ENCODE peak calls at places on chromosomes 4 and X, in ten cellular contexts. One of them, this sample, is unnamed.

GRCh38 chr4:95409127-95409526 is 139.6 kb downstream of the UNC5C start:
- DNase-seq in glutamatergic neuron: no peak
- DNase-seq in psoas muscle: no peak
- DNase-seq in renal cortical epithelial cell: no peak
- DNase-seq in stimulated activated CD8-positive, alpha-beta memory T cell treated with anti-CD3 and anti-CD28 coated beads, Interleukin-15, amount 100 ng/mL, for 48 hours: no peak
- DNase-seq in MM.1S: no peak
- DNase-seq in activated naive CD8-positive, alpha-beta T cell treated with anti-CD3 and anti-CD28 coated beads, Interleukin-2, amount 50 U/mL, for 16 hours: no peak
- DNase-seq in GM23338: no peak
- DNase-seq in putamen: no peak
- DNase-seq in NCI-H1105 treated with DMSO at 0.1 percent for 48 hours: no peak
- DNase-seq in this sample: peak; percentile 14

GRCh38 chr4:120071192-120071795 is 4.6 kb upstream of the MAD2L1 start:
- DNase-seq in glutamatergic neuron: peak; percentile 19
- DNase-seq in psoas muscle: no peak
- DNase-seq in renal cortical epithelial cell: peak; percentile 68
- DNase-seq in stimulated activated CD8-positive, alpha-beta memory T cell treated with anti-CD3 and anti-CD28 coated beads, Interleukin-15, amount 100 ng/mL, for 48 hours: no peak
- DNase-seq in MM.1S: peak; percentile 74
- DNase-seq in activated naive CD8-positive, alpha-beta T cell treated with anti-CD3 and anti-CD28 coated beads, Interleukin-2, amount 50 U/mL, for 16 hours: no peak
- DNase-seq in GM23338: peak; percentile 64
- DNase-seq in putamen: peak; percentile 65
- DNase-seq in NCI-H1105 treated with DMSO at 0.1 percent for 48 hours: peak; percentile 47
- DNase-seq in this sample: peak; percentile 49

GRCh38 chr4:77349796-77350195 is 192.8 kb downstream of the CCNG2 start:
- DNase-seq in glutamatergic neuron: no peak
- DNase-seq in psoas muscle: no peak
- DNase-seq in renal cortical epithelial cell: no peak
- DNase-seq in stimulated activated CD8-positive, alpha-beta memory T cell treated with anti-CD3 and anti-CD28 coated beads, Interleukin-15, amount 100 ng/mL, for 48 hours: no peak
- DNase-seq in MM.1S: no peak
- DNase-seq in activated naive CD8-positive, alpha-beta T cell treated with anti-CD3 and anti-CD28 coated beads, Interleukin-2, amount 50 U/mL, for 16 hours: no peak
- DNase-seq in GM23338: no peak
- DNase-seq in putamen: no peak
- DNase-seq in NCI-H1105 treated with DMSO at 0.1 percent for 48 hours: no peak
- DNase-seq in this sample: no peak

GRCh38 chr4:120769227-120769626 is 153.3 kb downstream of the PRDM5 start:
- DNase-seq in glutamatergic neuron: no peak
- DNase-seq in psoas muscle: no peak
- DNase-seq in renal cortical epithelial cell: peak; percentile 61
- DNase-seq in stimulated activated CD8-positive, alpha-beta memory T cell treated with anti-CD3 and anti-CD28 coated beads, Interleukin-15, amount 100 ng/mL, for 48 hours: no peak
- DNase-seq in MM.1S: no peak
- DNase-seq in activated naive CD8-positive, alpha-beta T cell treated with anti-CD3 and anti-CD28 coated beads, Interleukin-2, amount 50 U/mL, for 16 hours: no peak
- DNase-seq in GM23338: no peak
- DNase-seq in putamen: no peak
- DNase-seq in NCI-H1105 treated with DMSO at 0.1 percent for 48 hours: no peak
- DNase-seq in this sample: peak; percentile 61

GRCh38 chr4:138910201-138910913 is 105.2 kb upstream of the NOCT start:
- DNase-seq in glutamatergic neuron: no peak
- DNase-seq in psoas muscle: no peak
- DNase-seq in renal cortical epithelial cell: peak; percentile 90
- DNase-seq in stimulated activated CD8-positive, alpha-beta memory T cell treated with anti-CD3 and anti-CD28 coated beads, Interleukin-15, amount 100 ng/mL, for 48 hours: no peak
- DNase-seq in MM.1S: no peak
- DNase-seq in activated naive CD8-positive, alpha-beta T cell treated with anti-CD3 and anti-CD28 coated beads, Interleukin-2, amount 50 U/mL, for 16 hours: no peak
- DNase-seq in GM23338: no peak
- DNase-seq in putamen: no peak
- DNase-seq in NCI-H1105 treated with DMSO at 0.1 percent for 48 hours: peak; percentile 94
- DNase-seq in this sample: no peak

GRCh38 chr4:139300431-139301142 is 718 bp upstream of the NAA15 start:
- DNase-seq in glutamatergic neuron: no peak
- DNase-seq in psoas muscle: no peak
- DNase-seq in renal cortical epithelial cell: peak; percentile 68
- DNase-seq in stimulated activated CD8-positive, alpha-beta memory T cell treated with anti-CD3 and anti-CD28 coated beads, Interleukin-15, amount 100 ng/mL, for 48 hours: no peak
- DNase-seq in MM.1S: no peak
- DNase-seq in activated naive CD8-positive, alpha-beta T cell treated with anti-CD3 and anti-CD28 coated beads, Interleukin-2, amount 50 U/mL, for 16 hours: no peak
- DNase-seq in GM23338: peak; percentile 38
- DNase-seq in putamen: peak; percentile 27
- DNase-seq in NCI-H1105 treated with DMSO at 0.1 percent for 48 hours: no peak
- DNase-seq in this sample: peak; percentile 81

GRCh38 chrX:24081661-24082154 is 27.0 kb downstream of the EIF2S3 start:
- DNase-seq in glutamatergic neuron: peak; percentile 58
- DNase-seq in psoas muscle: peak; percentile 71
- DNase-seq in renal cortical epithelial cell: peak; percentile 28
- DNase-seq in stimulated activated CD8-positive, alpha-beta memory T cell treated with anti-CD3 and anti-CD28 coated beads, Interleukin-15, amount 100 ng/mL, for 48 hours: peak; percentile 31
- DNase-seq in MM.1S: peak; percentile 53
- DNase-seq in activated naive CD8-positive, alpha-beta T cell treated with anti-CD3 and anti-CD28 coated beads, Interleukin-2, amount 50 U/mL, for 16 hours: no peak
- DNase-seq in GM23338: peak; percentile 57
- DNase-seq in putamen: peak; percentile 21
- DNase-seq in NCI-H1105 treated with DMSO at 0.1 percent for 48 hours: peak; percentile 69
- DNase-seq in this sample: no peak

GRCh38 chr4:95023110-95023509 is 265.4 kb downstream of the BMPR1B start:
- DNase-seq in glutamatergic neuron: no peak
- DNase-seq in psoas muscle: no peak
- DNase-seq in renal cortical epithelial cell: no peak
- DNase-seq in stimulated activated CD8-positive, alpha-beta memory T cell treated with anti-CD3 and anti-CD28 coated beads, Interleukin-15, amount 100 ng/mL, for 48 hours: no peak
- DNase-seq in MM.1S: no peak
- DNase-seq in activated naive CD8-positive, alpha-beta T cell treated with anti-CD3 and anti-CD28 coated beads, Interleukin-2, amount 50 U/mL, for 16 hours: no peak
- DNase-seq in GM23338: no peak
- DNase-seq in putamen: no peak
- DNase-seq in NCI-H1105 treated with DMSO at 0.1 percent for 48 hours: no peak
- DNase-seq in this sample: no peak

GRCh38 chr4:173318648-173319211 is 15.4 kb downstream of the HMGB2 start:
- DNase-seq in glutamatergic neuron: no peak
- DNase-seq in psoas muscle: no peak
- DNase-seq in renal cortical epithelial cell: peak; percentile 61
- DNase-seq in stimulated activated CD8-positive, alpha-beta memory T cell treated with anti-CD3 and anti-CD28 coated beads, Interleukin-15, amount 100 ng/mL, for 48 hours: no peak
- DNase-seq in MM.1S: peak; percentile 51
- DNase-seq in activated naive CD8-positive, alpha-beta T cell treated with anti-CD3 and anti-CD28 coated beads, Interleukin-2, amount 50 U/mL, for 16 hours: no peak
- DNase-seq in GM23338: peak; percentile 35
- DNase-seq in putamen: peak; percentile 71
- DNase-seq in NCI-H1105 treated with DMSO at 0.1 percent for 48 hours: peak; percentile 58
- DNase-seq in this sample: no peak

GRCh38 chr4:165151734-165152133 is 39.1 kb upstream of the TMEM192 start:
- DNase-seq in glutamatergic neuron: no peak
- DNase-seq in psoas muscle: no peak
- DNase-seq in renal cortical epithelial cell: no peak
- DNase-seq in stimulated activated CD8-positive, alpha-beta memory T cell treated with anti-CD3 and anti-CD28 coated beads, Interleukin-15, amount 100 ng/mL, for 48 hours: no peak
- DNase-seq in MM.1S: no peak
- DNase-seq in activated naive CD8-positive, alpha-beta T cell treated with anti-CD3 and anti-CD28 coated beads, Interleukin-2, amount 50 U/mL, for 16 hours: no peak
- DNase-seq in GM23338: no peak
- DNase-seq in putamen: no peak
- DNase-seq in NCI-H1105 treated with DMSO at 0.1 percent for 48 hours: no peak
- DNase-seq in this sample: peak; percentile 56

GRCh38 chr4:26806331-26806730 is 54.3 kb upstream of the STIM2 start:
- DNase-seq in glutamatergic neuron: no peak
- DNase-seq in psoas muscle: no peak
- DNase-seq in renal cortical epithelial cell: peak; percentile 4
- DNase-seq in stimulated activated CD8-positive, alpha-beta memory T cell treated with anti-CD3 and anti-CD28 coated beads, Interleukin-15, amount 100 ng/mL, for 48 hours: no peak
- DNase-seq in MM.1S: no peak
- DNase-seq in activated naive CD8-positive, alpha-beta T cell treated with anti-CD3 and anti-CD28 coated beads, Interleukin-2, amount 50 U/mL, for 16 hours: no peak
- DNase-seq in GM23338: no peak
- DNase-seq in putamen: no peak
- DNase-seq in NCI-H1105 treated with DMSO at 0.1 percent for 48 hours: no peak
- DNase-seq in this sample: no peak

GRCh38 chr4:74752798-74753197 is 41.5 kb downstream of the BTC start:
- DNase-seq in glutamatergic neuron: no peak
- DNase-seq in psoas muscle: no peak
- DNase-seq in renal cortical epithelial cell: no peak
- DNase-seq in stimulated activated CD8-positive, alpha-beta memory T cell treated with anti-CD3 and anti-CD28 coated beads, Interleukin-15, amount 100 ng/mL, for 48 hours: no peak
- DNase-seq in MM.1S: no peak
- DNase-seq in activated naive CD8-positive, alpha-beta T cell treated with anti-CD3 and anti-CD28 coated beads, Interleukin-2, amount 50 U/mL, for 16 hours: no peak
- DNase-seq in GM23338: no peak
- DNase-seq in putamen: no peak
- DNase-seq in NCI-H1105 treated with DMSO at 0.1 percent for 48 hours: no peak
- DNase-seq in this sample: no peak

GRCh38 chrX:130212371-130212770 is 40.6 kb downstream of the RAB33A start:
- DNase-seq in glutamatergic neuron: no peak
- DNase-seq in psoas muscle: no peak
- DNase-seq in renal cortical epithelial cell: no peak
- DNase-seq in stimulated activated CD8-positive, alpha-beta memory T cell treated with anti-CD3 and anti-CD28 coated beads, Interleukin-15, amount 100 ng/mL, for 48 hours: no peak
- DNase-seq in MM.1S: no peak
- DNase-seq in activated naive CD8-positive, alpha-beta T cell treated with anti-CD3 and anti-CD28 coated beads, Interleukin-2, amount 50 U/mL, for 16 hours: no peak
- DNase-seq in GM23338: no peak
- DNase-seq in putamen: no peak
- DNase-seq in NCI-H1105 treated with DMSO at 0.1 percent for 48 hours: no peak
- DNase-seq in this sample: no peak

GRCh38 chr4:2330119-2331042 is 68.5 kb upstream of the MXD4 start:
- DNase-seq in glutamatergic neuron: no peak
- DNase-seq in psoas muscle: no peak
- DNase-seq in renal cortical epithelial cell: peak; percentile 55
- DNase-seq in stimulated activated CD8-positive, alpha-beta memory T cell treated with anti-CD3 and anti-CD28 coated beads, Interleukin-15, amount 100 ng/mL, for 48 hours: no peak
- DNase-seq in MM.1S: no peak
- DNase-seq in activated naive CD8-positive, alpha-beta T cell treated with anti-CD3 and anti-CD28 coated beads, Interleukin-2, amount 50 U/mL, for 16 hours: no peak
- DNase-seq in GM23338: no peak
- DNase-seq in putamen: no peak
- DNase-seq in NCI-H1105 treated with DMSO at 0.1 percent for 48 hours: no peak
- DNase-seq in this sample: peak; percentile 97

GRCh38 chr4:26458104-26458503 is 32.2 kb downstream of the CCKAR start:
- DNase-seq in glutamatergic neuron: no peak
- DNase-seq in psoas muscle: no peak
- DNase-seq in renal cortical epithelial cell: no peak
- DNase-seq in stimulated activated CD8-positive, alpha-beta memory T cell treated with anti-CD3 and anti-CD28 coated beads, Interleukin-15, amount 100 ng/mL, for 48 hours: no peak
- DNase-seq in MM.1S: no peak
- DNase-seq in activated naive CD8-positive, alpha-beta T cell treated with anti-CD3 and anti-CD28 coated beads, Interleukin-2, amount 50 U/mL, for 16 hours: no peak
- DNase-seq in GM23338: no peak
- DNase-seq in putamen: no peak
- DNase-seq in NCI-H1105 treated with DMSO at 0.1 percent for 48 hours: no peak
- DNase-seq in this sample: peak; percentile 83

GRCh38 chr4:72909461-72909860 is 160.1 kb downstream of the COX18 start:
- DNase-seq in glutamatergic neuron: no peak
- DNase-seq in psoas muscle: no peak
- DNase-seq in renal cortical epithelial cell: peak; percentile 25
- DNase-seq in stimulated activated CD8-positive, alpha-beta memory T cell treated with anti-CD3 and anti-CD28 coated beads, Interleukin-15, amount 100 ng/mL, for 48 hours: no peak
- DNase-seq in MM.1S: peak; percentile 28
- DNase-seq in activated naive CD8-positive, alpha-beta T cell treated with anti-CD3 and anti-CD28 coated beads, Interleukin-2, amount 50 U/mL, for 16 hours: no peak
- DNase-seq in GM23338: peak; percentile 77
- DNase-seq in putamen: no peak
- DNase-seq in NCI-H1105 treated with DMSO at 0.1 percent for 48 hours: no peak
- DNase-seq in this sample: no peak

GRCh38 chr4:82954212-82954611 is 53.7 kb downstream of the THAP9 start:
- DNase-seq in glutamatergic neuron: no peak
- DNase-seq in psoas muscle: no peak
- DNase-seq in renal cortical epithelial cell: no peak
- DNase-seq in stimulated activated CD8-positive, alpha-beta memory T cell treated with anti-CD3 and anti-CD28 coated beads, Interleukin-15, amount 100 ng/mL, for 48 hours: no peak
- DNase-seq in MM.1S: no peak
- DNase-seq in activated naive CD8-positive, alpha-beta T cell treated with anti-CD3 and anti-CD28 coated beads, Interleukin-2, amount 50 U/mL, for 16 hours: no peak
- DNase-seq in GM23338: no peak
- DNase-seq in putamen: no peak
- DNase-seq in NCI-H1105 treated with DMSO at 0.1 percent for 48 hours: no peak
- DNase-seq in this sample: no peak

GRCh38 chr4:8581094-8581861 is 1.1 kb downstream of the GPR78 start:
- DNase-seq in glutamatergic neuron: no peak
- DNase-seq in psoas muscle: peak; percentile 39
- DNase-seq in renal cortical epithelial cell: no peak
- DNase-seq in stimulated activated CD8-positive, alpha-beta memory T cell treated with anti-CD3 and anti-CD28 coated beads, Interleukin-15, amount 100 ng/mL, for 48 hours: no peak
- DNase-seq in MM.1S: no peak
- DNase-seq in activated naive CD8-positive, alpha-beta T cell treated with anti-CD3 and anti-CD28 coated beads, Interleukin-2, amount 50 U/mL, for 16 hours: no peak
- DNase-seq in GM23338: no peak
- DNase-seq in putamen: no peak
- DNase-seq in NCI-H1105 treated with DMSO at 0.1 percent for 48 hours: no peak
- DNase-seq in this sample: peak; percentile 55

GRCh38 chrX:18873189-18873791 is 110.6 kb downstream of the PHKA2 start:
- DNase-seq in glutamatergic neuron: no peak
- DNase-seq in psoas muscle: peak; percentile 70
- DNase-seq in renal cortical epithelial cell: peak; percentile 85
- DNase-seq in stimulated activated CD8-positive, alpha-beta memory T cell treated with anti-CD3 and anti-CD28 coated beads, Interleukin-15, amount 100 ng/mL, for 48 hours: no peak
- DNase-seq in MM.1S: no peak
- DNase-seq in activated naive CD8-positive, alpha-beta T cell treated with anti-CD3 and anti-CD28 coated beads, Interleukin-2, amount 50 U/mL, for 16 hours: no peak
- DNase-seq in GM23338: no peak
- DNase-seq in putamen: peak; percentile 52
- DNase-seq in NCI-H1105 treated with DMSO at 0.1 percent for 48 hours: no peak
- DNase-seq in this sample: peak; percentile 92

GRCh38 chr4:8279321-8280157 is 10.0 kb downstream of the HTRA3 start:
- DNase-seq in glutamatergic neuron: peak; percentile 17
- DNase-seq in psoas muscle: peak; percentile 36
- DNase-seq in renal cortical epithelial cell: no peak
- DNase-seq in stimulated activated CD8-positive, alpha-beta memory T cell treated with anti-CD3 and anti-CD28 coated beads, Interleukin-15, amount 100 ng/mL, for 48 hours: no peak
- DNase-seq in MM.1S: no peak
- DNase-seq in activated naive CD8-positive, alpha-beta T cell treated with anti-CD3 and anti-CD28 coated beads, Interleukin-2, amount 50 U/mL, for 16 hours: no peak
- DNase-seq in GM23338: no peak
- DNase-seq in putamen: no peak
- DNase-seq in NCI-H1105 treated with DMSO at 0.1 percent for 48 hours: no peak
- DNase-seq in this sample: peak; percentile 51

GRCh38 chr4:163063891-163064290 is 102.8 kb downstream of the NAF1 start:
- DNase-seq in glutamatergic neuron: no peak
- DNase-seq in psoas muscle: no peak
- DNase-seq in renal cortical epithelial cell: peak; percentile 1
- DNase-seq in stimulated activated CD8-positive, alpha-beta memory T cell treated with anti-CD3 and anti-CD28 coated beads, Interleukin-15, amount 100 ng/mL, for 48 hours: no peak
- DNase-seq in MM.1S: no peak
- DNase-seq in activated naive CD8-positive, alpha-beta T cell treated with anti-CD3 and anti-CD28 coated beads, Interleukin-2, amount 50 U/mL, for 16 hours: no peak
- DNase-seq in GM23338: no peak
- DNase-seq in putamen: no peak
- DNase-seq in NCI-H1105 treated with DMSO at 0.1 percent for 48 hours: no peak
- DNase-seq in this sample: no peak

GRCh38 chrX:120036704-120037103 is 40.8 kb downstream of the RHOXF2B start:
- DNase-seq in glutamatergic neuron: no peak
- DNase-seq in psoas muscle: no peak
- DNase-seq in renal cortical epithelial cell: no peak
- DNase-seq in stimulated activated CD8-positive, alpha-beta memory T cell treated with anti-CD3 and anti-CD28 coated beads, Interleukin-15, amount 100 ng/mL, for 48 hours: no peak
- DNase-seq in MM.1S: peak; percentile 42
- DNase-seq in activated naive CD8-positive, alpha-beta T cell treated with anti-CD3 and anti-CD28 coated beads, Interleukin-2, amount 50 U/mL, for 16 hours: no peak
- DNase-seq in GM23338: peak; percentile 65
- DNase-seq in putamen: no peak
- DNase-seq in NCI-H1105 treated with DMSO at 0.1 percent for 48 hours: no peak
- DNase-seq in this sample: no peak

GRCh38 chr4:33187035-33187434 is 2466.9 kb downstream of the PCDH7 start:
- DNase-seq in glutamatergic neuron: no peak
- DNase-seq in psoas muscle: no peak
- DNase-seq in renal cortical epithelial cell: no peak
- DNase-seq in stimulated activated CD8-positive, alpha-beta memory T cell treated with anti-CD3 and anti-CD28 coated beads, Interleukin-15, amount 100 ng/mL, for 48 hours: no peak
- DNase-seq in MM.1S: no peak
- DNase-seq in activated naive CD8-positive, alpha-beta T cell treated with anti-CD3 and anti-CD28 coated beads, Interleukin-2, amount 50 U/mL, for 16 hours: no peak
- DNase-seq in GM23338: no peak
- DNase-seq in putamen: no peak
- DNase-seq in NCI-H1105 treated with DMSO at 0.1 percent for 48 hours: no peak
- DNase-seq in this sample: no peak

GRCh38 chr4:164956766-164957643 is 20.5 kb downstream of the TRIM61 start:
- DNase-seq in glutamatergic neuron: peak; percentile 83
- DNase-seq in psoas muscle: peak; percentile 81
- DNase-seq in renal cortical epithelial cell: peak; percentile 57
- DNase-seq in stimulated activated CD8-positive, alpha-beta memory T cell treated with anti-CD3 and anti-CD28 coated beads, Interleukin-15, amount 100 ng/mL, for 48 hours: peak; percentile 69
- DNase-seq in MM.1S: peak; percentile 92
- DNase-seq in activated naive CD8-positive, alpha-beta T cell treated with anti-CD3 and anti-CD28 coated beads, Interleukin-2, amount 50 U/mL, for 16 hours: peak; percentile 44
- DNase-seq in GM23338: peak; percentile 71
- DNase-seq in putamen: peak; percentile 89
- DNase-seq in NCI-H1105 treated with DMSO at 0.1 percent for 48 hours: peak; percentile 80
- DNase-seq in this sample: peak; percentile 76

GRCh38 chrX:115330498-115331138 is 41.1 kb downstream of the LUZP4 start:
- DNase-seq in glutamatergic neuron: no peak
- DNase-seq in psoas muscle: no peak
- DNase-seq in renal cortical epithelial cell: peak; percentile 48
- DNase-seq in stimulated activated CD8-positive, alpha-beta memory T cell treated with anti-CD3 and anti-CD28 coated beads, Interleukin-15, amount 100 ng/mL, for 48 hours: no peak
- DNase-seq in MM.1S: peak; percentile 49
- DNase-seq in activated naive CD8-positive, alpha-beta T cell treated with anti-CD3 and anti-CD28 coated beads, Interleukin-2, amount 50 U/mL, for 16 hours: no peak
- DNase-seq in GM23338: peak; percentile 70
- DNase-seq in putamen: peak; percentile 41
- DNase-seq in NCI-H1105 treated with DMSO at 0.1 percent for 48 hours: peak; percentile 62
- DNase-seq in this sample: peak; percentile 73

GRCh38 chr4:39976141-39976944 is 1.4 kb downstream of the PDS5A start:
- DNase-seq in glutamatergic neuron: peak; percentile 80
- DNase-seq in psoas muscle: peak; percentile 85
- DNase-seq in renal cortical epithelial cell: peak; percentile 69
- DNase-seq in stimulated activated CD8-positive, alpha-beta memory T cell treated with anti-CD3 and anti-CD28 coated beads, Interleukin-15, amount 100 ng/mL, for 48 hours: peak; percentile 35
- DNase-seq in MM.1S: peak; percentile 85
- DNase-seq in activated naive CD8-positive, alpha-beta T cell treated with anti-CD3 and anti-CD28 coated beads, Interleukin-2, amount 50 U/mL, for 16 hours: peak; percentile 31
- DNase-seq in GM23338: peak; percentile 95
- DNase-seq in putamen: peak; percentile 80
- DNase-seq in NCI-H1105 treated with DMSO at 0.1 percent for 48 hours: peak; percentile 64
- DNase-seq in this sample: peak; percentile 91

GRCh38 chr4:45442466-45442865 is 681.4 kb downstream of the GABRG1 start:
- DNase-seq in glutamatergic neuron: peak; percentile 22
- DNase-seq in psoas muscle: no peak
- DNase-seq in renal cortical epithelial cell: peak; percentile 10
- DNase-seq in stimulated activated CD8-positive, alpha-beta memory T cell treated with anti-CD3 and anti-CD28 coated beads, Interleukin-15, amount 100 ng/mL, for 48 hours: no peak
- DNase-seq in MM.1S: peak; percentile 46
- DNase-seq in activated naive CD8-positive, alpha-beta T cell treated with anti-CD3 and anti-CD28 coated beads, Interleukin-2, amount 50 U/mL, for 16 hours: no peak
- DNase-seq in GM23338: peak; percentile 51
- DNase-seq in putamen: no peak
- DNase-seq in NCI-H1105 treated with DMSO at 0.1 percent for 48 hours: peak; percentile 6
- DNase-seq in this sample: no peak